ENCODE peak calls at places on chromosome 21, in nine cellular contexts. M is sigmoid colon, N is suprapubic skin, O is thyroid gland, L is A549, S is H1, T is HCT116, C is uterus, J is transverse colon. Z is an unnamed sample.
A peak's percentile ranks its signal among the peaks of the same experiment; 100 is the strongest.

GRCh38 chr21:45385549-45386050 is 19.4 kb upstream of the COL18A1 start:
- DNase-seq in M (peak; percentile 56), N (peak; percentile 52), O (no peak), L (no peak), S (no peak), T (no peak), C (peak; percentile 16), J (no peak), Z (no peak)

GRCh38 chr21:45991606-45992301 is 10.2 kb downstream of the COL6A1 start:
- DNase-seq in M (peak; percentile 62), N (peak; percentile 63), O (no peak), L (no peak), S (no peak), T (no peak), C (peak; percentile 17), J (no peak), Z (no peak)

GRCh38 chr21:20882462-20883415 is 115.5 kb upstream of the NCAM2 start:
- DNase-seq in M (no peak), N (no peak), O (peak; percentile 22), L (no peak), S (peak; percentile 65), T (peak; percentile 8), C (no peak), J (peak; percentile 21), Z (no peak)

GRCh38 chr21:45535341-45536081 is 6.7 kb downstream of the SLC19A1 start:
- DNase-seq in M (peak; percentile 65), N (peak; percentile 58), O (peak; percentile 3), L (no peak), S (peak; percentile 41), T (no peak), C (peak; percentile 14), J (peak; percentile 21), Z (no peak)

GRCh38 chr21:46054447-46054846 is 43.5 kb upstream of the COL6A2 start:
- DNase-seq in M (peak; percentile 74), N (peak; percentile 74), O (no peak), L (no peak), S (peak; percentile 47), T (no peak), C (peak; percentile 62), J (no peak), Z (peak; percentile 15)

GRCh38 chr21:38958940-38959685 is 153.4 kb downstream of the ETS2 start:
- DNase-seq in M (peak; percentile 83), N (no peak), O (peak; percentile 10), L (no peak), S (no peak), T (no peak), C (peak; percentile 86), J (peak; percentile 51), Z (peak; percentile 59)

GRCh38 chr21:15282666-15283065 is 217.9 kb upstream of the NRIP1 start:
- DNase-seq in M (no peak), N (no peak), O (no peak), L (no peak), S (no peak), T (no peak), C (no peak), J (no peak), Z (no peak)

GRCh38 chr21:46667191-46667734 is 31.8 kb downstream of the PRMT2 start:
- DNase-seq in M (no peak), N (no peak), O (no peak), L (no peak), S (no peak), T (no peak), C (no peak), J (no peak), Z (no peak)

DNA sequence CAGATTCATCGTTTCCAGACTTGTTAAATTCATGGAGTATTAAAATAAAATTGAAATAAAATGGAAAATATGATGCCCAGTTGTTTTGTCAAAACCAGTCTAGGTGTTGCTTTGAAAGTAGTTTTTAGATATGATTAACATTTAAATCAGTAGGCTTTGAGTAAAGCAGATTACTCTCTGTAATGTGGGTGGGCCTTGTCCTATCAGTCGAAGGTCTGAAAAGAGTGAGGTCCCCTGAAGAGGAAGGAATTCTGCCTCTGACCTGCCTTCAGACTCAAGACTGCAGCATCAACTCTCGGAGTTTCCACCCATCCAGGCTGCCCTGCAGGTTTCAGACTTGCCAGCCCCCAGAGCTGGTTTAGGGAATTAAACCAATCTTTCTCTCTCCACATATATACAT is 36.2 kb downstream of the C21orf91 start:
- DNase-seq in M (no peak), N (no peak), O (no peak), L (no peak), S (no peak), T (no peak), C (no peak), J (no peak), Z (no peak)
- H3K4me3 ChIP-seq in M (no peak overlapping the region), N (no peak overlapping the region), O (no peak overlapping the region), L (no peak overlapping the region), S (no peak overlapping the region), T (no peak overlapping the region), C (no peak overlapping the region), J (no peak overlapping the region), Z (no peak overlapping the region)

GRCh38 chr21:33135925-33136324 is 66.0 kb downstream of the OLIG1 start:
- DNase-seq in M (no peak), N (no peak), O (no peak), L (no peak), S (no peak), T (no peak), C (no peak), J (no peak), Z (no peak)
- TF ChIP-seq CTCF in M (no peak), N (no peak), O (no peak), L (no peak), S (no peak), T (no peak), C (no peak), J (no peak), Z (no peak)

GRCh38 chr21:36955783-36956182 is 10.7 kb downstream of the HLCS start:
- DNase-seq in M (no peak), N (no peak), O (no peak), L (no peak), S (no peak), T (no peak), C (no peak), J (no peak), Z (no peak)

GRCh38 chr21:36964398-36964797 is 2.1 kb downstream of the HLCS start:
- DNase-seq in M (no peak), N (no peak), O (no peak), L (no peak), S (no peak), T (no peak), C (no peak), J (no peak), Z (no peak)

GRCh38 chr21:36960676-36961284 is 5.7 kb downstream of the HLCS start:
- DNase-seq in M (no peak), N (no peak), O (no peak), L (no peak), S (no peak), T (no peak), C (no peak), J (no peak), Z (no peak)

GRCh38 chr21:36962098-36962780 is 4.2 kb downstream of the HLCS start:
- DNase-seq in M (no peak), N (no peak), O (no peak), L (no peak), S (no peak), T (no peak), C (no peak), J (no peak), Z (no peak)

GRCh38 chr21:36959020-36959835 is 7.2 kb downstream of the HLCS start:
- DNase-seq in M (no peak), N (no peak), O (no peak), L (no peak), S (peak; percentile 59), T (no peak), C (no peak), J (no peak), Z (no peak)
- TF ChIP-seq POLR2A in M (no peak), N (no peak), O (no peak), L (no peak), S (peak; percentile 66), T (no peak), C (no peak), J (no peak), Z (no peak)

DNA sequence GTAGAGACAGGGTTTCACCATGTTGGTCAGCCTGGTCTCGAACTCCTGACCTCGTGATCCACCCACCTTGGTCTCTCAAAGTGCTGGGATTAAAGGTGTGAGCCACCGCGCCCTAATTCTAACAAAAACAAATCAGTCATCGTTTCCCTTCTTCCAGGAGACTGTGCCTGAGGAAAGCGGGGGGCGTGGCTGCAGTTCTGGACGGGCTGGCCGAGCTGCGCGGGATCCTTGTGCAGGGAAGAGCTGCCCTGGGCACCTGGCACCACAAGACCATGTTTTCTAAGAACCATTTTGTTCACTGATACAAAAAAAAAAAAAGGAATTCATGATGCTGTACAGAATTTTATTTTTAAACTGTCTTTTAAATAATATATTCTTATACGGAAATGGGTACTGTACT is 104.2 kb downstream of the WDR4 start:
- DNase-seq in M (no peak), N (no peak), O (no peak), L (no peak), S (no peak), T (no peak), C (no peak), J (no peak), Z (no peak)
- H3K4me3 ChIP-seq in M (no peak overlapping the region), N (no peak overlapping the region), O (no peak overlapping the region), L (no peak overlapping the region), S (no peak overlapping the region), T (no peak overlapping the region), C (no peak overlapping the region), J (no peak overlapping the region), Z (no peak overlapping the region)